ENCODE peak calls at places on chromosome 9, in six cellular contexts. One of them, this sample, is unnamed.

GRCh38 chr9:31671011-31671410 is 713.4 kb upstream of the ACO1 start:
- DNase-seq in EH: no peak
- DNase-seq in activated naive CD8-positive, alpha-beta T cell treated with anti-CD3 and anti-CD28 coated beads, Interleukin-2, amount 50 U/mL, for 24 hours: peak
- DNase-seq in NCI-H1092 treated with DMSO at 0.1 percent for 48 hours: no peak
- DNase-seq in cortex of kidney: no peak
- DNase-seq in Right ventricle myocardium superior: no peak
- DNase-seq in this sample: no peak

GRCh38 chr9:35660966-35661413 is 2.9 kb downstream of the CCDC107 start:
- DNase-seq in cortex of kidney: no peak
- DNase-seq in NCI-H1092 treated with DMSO at 0.1 percent for 48 hours: peak
- DNase-seq in Right ventricle myocardium superior: no peak
- DNase-seq in activated naive CD8-positive, alpha-beta T cell treated with anti-CD3 and anti-CD28 coated beads, Interleukin-2, amount 50 U/mL, for 24 hours: no peak
- DNase-seq in EH: peak
- DNase-seq in this sample: no peak

GRCh38 chr9:19513671-19514275 is 105.0 kb downstream of the ACER2 start:
- DNase-seq in Right ventricle myocardium superior: no peak
- DNase-seq in activated naive CD8-positive, alpha-beta T cell treated with anti-CD3 and anti-CD28 coated beads, Interleukin-2, amount 50 U/mL, for 24 hours: no peak
- DNase-seq in NCI-H1092 treated with DMSO at 0.1 percent for 48 hours: no peak
- DNase-seq in cortex of kidney: no peak
- DNase-seq in EH: peak
- DNase-seq in this sample: no peak

GRCh38 chr9:131270171-131271015 is 5.9 kb downstream of the FAM78A start:
- DNase-seq in Right ventricle myocardium superior: peak
- DNase-seq in EH: no peak
- DNase-seq in activated naive CD8-positive, alpha-beta T cell treated with anti-CD3 and anti-CD28 coated beads, Interleukin-2, amount 50 U/mL, for 24 hours: peak
- DNase-seq in NCI-H1092 treated with DMSO at 0.1 percent for 48 hours: no peak
- DNase-seq in cortex of kidney: no peak
- DNase-seq in this sample: peak

GRCh38 chr9:89095755-89096154 is 82.9 kb downstream of the SHC3 start:
- DNase-seq in Right ventricle myocardium superior: no peak
- DNase-seq in cortex of kidney: no peak
- DNase-seq in NCI-H1092 treated with DMSO at 0.1 percent for 48 hours: no peak
- DNase-seq in activated naive CD8-positive, alpha-beta T cell treated with anti-CD3 and anti-CD28 coated beads, Interleukin-2, amount 50 U/mL, for 24 hours: no peak
- DNase-seq in EH: peak
- DNase-seq in this sample: no peak

GRCh38 chr9:15513335-15513734 is 2.6 kb upstream of the PSIP1 start:
- DNase-seq in Right ventricle myocardium superior: no peak
- DNase-seq in EH: peak
- DNase-seq in activated naive CD8-positive, alpha-beta T cell treated with anti-CD3 and anti-CD28 coated beads, Interleukin-2, amount 50 U/mL, for 24 hours: no peak
- DNase-seq in NCI-H1092 treated with DMSO at 0.1 percent for 48 hours: peak
- DNase-seq in cortex of kidney: no peak
- DNase-seq in this sample: no peak

GRCh38 chr9:71681708-71682268 is 86.5 kb downstream of the CEMIP2 start:
- DNase-seq in EH: peak
- DNase-seq in NCI-H1092 treated with DMSO at 0.1 percent for 48 hours: no peak
- DNase-seq in cortex of kidney: no peak
- DNase-seq in Right ventricle myocardium superior: no peak
- DNase-seq in activated naive CD8-positive, alpha-beta T cell treated with anti-CD3 and anti-CD28 coated beads, Interleukin-2, amount 50 U/mL, for 24 hours: no peak
- DNase-seq in this sample: no peak

GRCh38 chr9:114902773-114903589 is 27.4 kb downstream of the TNFSF8 start:
- DNase-seq in activated naive CD8-positive, alpha-beta T cell treated with anti-CD3 and anti-CD28 coated beads, Interleukin-2, amount 50 U/mL, for 24 hours: peak
- DNase-seq in Right ventricle myocardium superior: no peak
- DNase-seq in cortex of kidney: no peak
- DNase-seq in EH: peak
- DNase-seq in NCI-H1092 treated with DMSO at 0.1 percent for 48 hours: no peak
- DNase-seq in this sample: no peak

GRCh38 chr9:127814619-127815511 is 12.2 kb downstream of the FPGS start:
- DNase-seq in Right ventricle myocardium superior: no peak
- DNase-seq in NCI-H1092 treated with DMSO at 0.1 percent for 48 hours: no peak
- DNase-seq in cortex of kidney: no peak
- DNase-seq in EH: no peak
- DNase-seq in activated naive CD8-positive, alpha-beta T cell treated with anti-CD3 and anti-CD28 coated beads, Interleukin-2, amount 50 U/mL, for 24 hours: no peak
- DNase-seq in this sample: no peak

GRCh38 chr9:108618906-108619550 is 236.8 kb downstream of the ACTL7B start:
- DNase-seq in NCI-H1092 treated with DMSO at 0.1 percent for 48 hours: no peak
- DNase-seq in activated naive CD8-positive, alpha-beta T cell treated with anti-CD3 and anti-CD28 coated beads, Interleukin-2, amount 50 U/mL, for 24 hours: no peak
- DNase-seq in cortex of kidney: no peak
- DNase-seq in Right ventricle myocardium superior: no peak
- DNase-seq in EH: peak
- DNase-seq in this sample: no peak

GRCh38 chr9:130698514-130698913 is 4.9 kb downstream of the EXOSC2 start:
- DNase-seq in cortex of kidney: no peak
- DNase-seq in EH: peak
- DNase-seq in activated naive CD8-positive, alpha-beta T cell treated with anti-CD3 and anti-CD28 coated beads, Interleukin-2, amount 50 U/mL, for 24 hours: no peak
- DNase-seq in Right ventricle myocardium superior: no peak
- DNase-seq in NCI-H1092 treated with DMSO at 0.1 percent for 48 hours: no peak
- DNase-seq in this sample: no peak

GRCh38 chr9:75069171-75069570 is 18.8 kb downstream of the NMRK1 start:
- DNase-seq in cortex of kidney: no peak
- DNase-seq in activated naive CD8-positive, alpha-beta T cell treated with anti-CD3 and anti-CD28 coated beads, Interleukin-2, amount 50 U/mL, for 24 hours: no peak
- DNase-seq in Right ventricle myocardium superior: no peak
- DNase-seq in NCI-H1092 treated with DMSO at 0.1 percent for 48 hours: no peak
- DNase-seq in EH: no peak
- DNase-seq in this sample: no peak